ENCODE peak calls at places on chromosome X, in seven cellular contexts. Y is GDM1; O is activated effector memory CD4-positive, alpha-beta T cell treated with Interleukin-2 at 50 U/mL for 16 hours; D is right atrium auricular region; E is RPMI8226; Q is MG63; C is CD4-positive, alpha-beta T cell. Z is an unnamed sample.

GRCh38 chrX:152307936-152308335 is 143.2 kb downstream of the GABRA3 start:
- DNase-seq in Y (no peak), O (no peak), D (no peak), E (no peak), Q (no peak), C (no peak), Z (no peak)

GRCh38 chrX:45198301-45198700 is 2.4 kb downstream of the DIPK2B start:
- DNase-seq in Y (no peak), O (no peak), D (no peak), E (no peak), Q (no peak), C (no peak), Z (no peak)

GRCh38 chrX:95764972-95765451 is 919.6 kb upstream of the DIAPH2 start:
- DNase-seq in Y (peak; percentile 17), O (no peak), D (no peak), E (peak; percentile 29), Q (peak; percentile 2), C (no peak), Z (peak; percentile 78)

GRCh38 chrX:49300703-49301102 is 2.7 kb upstream of the GAGE10 start:
- DNase-seq in Y (no peak), O (no peak), D (no peak), E (no peak), Q (no peak), C (no peak), Z (no peak)

GRCh38 chrX:69165116-69165651 is at the start of gene PJA1:
- DNase-seq in Y (peak; percentile 36), O (peak; percentile 51), D (peak; percentile 65), E (peak; percentile 57), Q (peak; percentile 73), C (peak; percentile 64), Z (peak; percentile 85)

GRCh38 chrX:124086411-124086810 is 124.9 kb downstream of the STAG2 start:
- DNase-seq in Y (no peak), O (peak; percentile 2), D (no peak), E (peak; percentile 47), Q (no peak), C (no peak), Z (no peak)

GRCh38 chrX:150525061-150525919 is 43.1 kb upstream of the MTM1 start:
- DNase-seq in Y (no peak), O (no peak), D (no peak), E (no peak), Q (no peak), C (no peak), Z (no peak)

GRCh38 chrX:117771384-117771783 is 345.2 kb downstream of the KLHL13 start:
- DNase-seq in Y (no peak), O (no peak), D (no peak), E (no peak), Q (no peak), C (no peak), Z (no peak)

GRCh38 chrX:104913348-104913747 is 307.1 kb downstream of the TEX13A start:
- DNase-seq in Y (no peak), O (no peak), D (no peak), E (peak; percentile 2), Q (no peak), C (no peak), Z (peak; percentile 42)

GRCh38 chrX:30302957-30303356 is 6.2 kb downstream of the NR0B1 start:
- DNase-seq in Y (no peak), O (no peak), D (no peak), E (no peak), Q (peak; percentile 20), C (no peak), Z (no peak)

GRCh38 chrX:38859602-38860001 is 58.3 kb downstream of the MID1IP1 start:
- DNase-seq in Y (no peak), O (no peak), D (no peak), E (no peak), Q (no peak), C (no peak), Z (no peak)

GRCh38 chrX:88584283-88584682 is 162.7 kb upstream of the CPXCR1 start:
- DNase-seq in Y (no peak), O (no peak), D (no peak), E (no peak), Q (no peak), C (no peak), Z (no peak)

GRCh38 chrX:46627700-46628405 is 54.3 kb downstream of the CHST7 start:
- DNase-seq in Y (no peak), O (no peak), D (no peak), E (no peak), Q (peak; percentile 6), C (no peak), Z (no peak)

GRCh38 chrX:134908235-134908834 is 82.5 kb upstream of the SMIM10 start:
- DNase-seq in Y (no peak), O (no peak), D (no peak), E (no peak), Q (no peak), C (no peak), Z (peak; percentile 45)

GRCh38 chrX:107716816-107717700 is 58.5 kb downstream of the TSC22D3 start:
- DNase-seq in Y (peak; percentile 76), O (peak; percentile 81), D (peak; percentile 97), E (peak; percentile 88), Q (peak; percentile 45), C (peak; percentile 86), Z (peak; percentile 91)

GRCh38 chrX:133921764-133922389 is 63.5 kb downstream of the GPC3 start:
- DNase-seq in Y (peak; percentile 1), O (no peak), D (no peak), E (peak; percentile 47), Q (peak; percentile 9), C (peak; percentile 35), Z (peak; percentile 79)

GRCh38 chrX:30748337-30748960 is 95.2 kb downstream of the GK start:
- DNase-seq in Y (no peak), O (no peak), D (no peak), E (peak; percentile 19), Q (no peak), C (no peak), Z (no peak)

GRCh38 chrX:68440940-68441339 is 7.6 kb upstream of the OPHN1 start:
- DNase-seq in Y (no peak), O (no peak), D (peak; percentile 61), E (no peak), Q (peak; percentile 67), C (no peak), Z (no peak)

GRCh38 chrX:135890087-135890585 is 3.1 kb downstream of the CT45A10 start:
- DNase-seq in Y (peak; percentile 25), O (no peak), D (no peak), E (no peak), Q (no peak), C (no peak), Z (no peak)

GRCh38 chrX:38112566-38112965 is 106.2 kb downstream of the SYTL5 start:
- DNase-seq in Y (no peak), O (no peak), D (no peak), E (peak; percentile 7), Q (no peak), C (no peak), Z (no peak)

GRCh38 chrX:40156472-40157227 is 58.9 kb upstream of the BCOR start:
- DNase-seq in Y (no peak), O (no peak), D (no peak), E (no peak), Q (no peak), C (no peak), Z (no peak)

GRCh38 chrX:121093011-121093410 is 45.6 kb downstream of the GLUD2 start:
- DNase-seq in Y (no peak), O (no peak), D (no peak), E (no peak), Q (no peak), C (no peak), Z (no peak)

GRCh38 chrX:107826286-107827136 is 845 bp downstream of the MID2 start:
- DNase-seq in Y (no peak), O (peak; percentile 5), D (no peak), E (peak; percentile 28), Q (peak; percentile 10), C (peak; percentile 52), Z (peak; percentile 45)

GRCh38 chrX:137916090-137916746 is 350.3 kb downstream of the ZIC3 start:
- DNase-seq in Y (no peak), O (no peak), D (no peak), E (no peak), Q (no peak), C (no peak), Z (no peak)

GRCh38 chrX:9368262-9368661 is 96.6 kb upstream of the TBL1X start:
- DNase-seq in Y (no peak), O (no peak), D (no peak), E (no peak), Q (no peak), C (no peak), Z (no peak)

GRCh38 chrX:122703762-122704161 is 480.3 kb upstream of the GRIA3 start:
- DNase-seq in Y (no peak), O (no peak), D (no peak), E (no peak), Q (no peak), C (no peak), Z (no peak)

GRCh38 chrX:154057790-154058189 is 38.1 kb upstream of the IRAK1 start:
- DNase-seq in Y (no peak), O (no peak), D (no peak), E (no peak), Q (no peak), C (no peak), Z (no peak)

GRCh38 chrX:23901805-23902204 is 5.9 kb downstream of the APOO start:
- DNase-seq in Y (peak; percentile 67), O (no peak), D (no peak), E (peak; percentile 64), Q (no peak), C (no peak), Z (peak; percentile 90)

GRCh38 chrX:143017272-143017671 is 8.5 kb upstream of the SPANXN4 start:
- DNase-seq in Y (no peak), O (no peak), D (no peak), E (no peak), Q (no peak), C (no peak), Z (no peak)

GRCh38 chrX:78103656-78104446 is at the start of gene PGK1:
- DNase-seq in Y (peak; percentile 96), O (peak; percentile 89), D (peak; percentile 96), E (peak; percentile 97), Q (peak; percentile 96), C (peak; percentile 90), Z (peak; percentile 97)

GRCh38 chrX:140525448-140525847 is 20.6 kb upstream of the SOX3 start:
- DNase-seq in Y (no peak), O (no peak), D (no peak), E (no peak), Q (no peak), C (no peak), Z (no peak)

GRCh38 chrX:72245461-72246089 is 6.7 kb upstream of the ERCC6L start:
- DNase-seq in Y (peak; percentile 10), O (peak; percentile 8), D (no peak), E (peak; percentile 41), Q (peak; percentile 33), C (peak; percentile 37), Z (peak; percentile 71)

GRCh38 chrX:95841863-95842262 is 842.8 kb upstream of the DIAPH2 start:
- DNase-seq in Y (no peak), O (no peak), D (no peak), E (no peak), Q (no peak), C (no peak), Z (no peak)

GRCh38 chrX:7205037-7205577 is 57.2 kb upstream of the PUDP start:
- DNase-seq in Y (no peak), O (no peak), D (no peak), E (no peak), Q (no peak), C (no peak), Z (no peak)

GRCh38 chrX:15781964-15782711 is 8.1 kb upstream of the ZRSR2 start:
- DNase-seq in Y (no peak), O (no peak), D (no peak), E (peak; percentile 37), Q (no peak), C (no peak), Z (peak; percentile 50)

GRCh38 chrX:79325263-79325958 is 41.7 kb downstream of the ITM2A start:
- DNase-seq in Y (no peak), O (peak; percentile 36), D (no peak), E (no peak), Q (no peak), C (peak; percentile 40), Z (no peak)